ENCODE peak calls at places on chromosomes 11 and 22, in ten cellular contexts. D is NCI-H2171 treated with DMSO at 0.1 percent for 48 hours; C is IMR-90; Q is activated naive CD8-positive, alpha-beta T cell treated with anti-CD3 and anti-CD28 coated beads for 36 hours; W is GM23248; O is GM06990; U is activated CD8-positive, alpha-beta memory T cell treated with anti-CD3 and anti-CD28 coated beads, Interleukin-2, amount 50 U/mL, for 48 hours; B is stimulated activated naive CD8-positive, alpha-beta T cell treated with anti-CD3 and anti-CD28 coated beads, Interleukin-15, Interleukin-2, amounts not matched to agents 100 U/mL and 50 U/mL, for 24 hours; R is heart left ventricle; J is cardiac fibroblast. G is an unnamed sample.

GRCh38 chr11:1458340-1459218 is 28.0 kb downstream of the MOB2 start:
- DNase-seq in D (peak), C (peak), Q (no peak), W (peak), O (no peak), U (no peak), B (no peak), R (peak), J (peak), G (no peak)

GRCh38 chr11:762421-763072 is 14.7 kb downstream of the GATD1 start:
- DNase-seq in D (peak), C (peak), Q (no peak), W (peak), O (no peak), U (peak), B (no peak), R (no peak), J (peak), G (peak)

GRCh38 chr11:75376175-75376574 is 23.1 kb upstream of the RPS3 start:
- DNase-seq in D (no peak), C (no peak), Q (no peak), W (peak), O (no peak), U (no peak), B (no peak), R (no peak), J (no peak), G (no peak)

GRCh38 chr11:17770048-17770652 is 35.6 kb downstream of the KCNC1 start:
- DNase-seq in D (no peak), C (no peak), Q (peak), W (no peak), O (no peak), U (no peak), B (no peak), R (no peak), J (no peak), G (no peak)

GRCh38 chr11:66043008-66043906 is 5.7 kb downstream of the GAL3ST3 start:
- DNase-seq in D (no peak), C (no peak), Q (no peak), W (no peak), O (no peak), U (no peak), B (no peak), R (no peak), J (no peak), G (no peak)

GRCh38 chr22:22019659-22020424 is 37.3 kb upstream of the TOP3B start:
- DNase-seq in D (no peak), C (no peak), Q (no peak), W (no peak), O (no peak), U (no peak), B (no peak), R (no peak), J (no peak), G (no peak)

GRCh38 chr22:44665115-44665514 is 36.9 kb upstream of the PRR5 start:
- DNase-seq in D (no peak), C (no peak), Q (no peak), W (no peak), O (no peak), U (no peak), B (no peak), R (peak), J (no peak), G (no peak)

GRCh38 chr11:57214087-57214395 is 23.0 kb downstream of the APLNR start:
- DNase-seq in D (no peak), C (peak), Q (no peak), W (peak), O (no peak), U (no peak), B (no peak), R (no peak), J (peak), G (peak)

GRCh38 chr11:36041988-36042606 is 98.2 kb downstream of the LDLRAD3 start:
- DNase-seq in D (peak), C (no peak), Q (no peak), W (peak), O (no peak), U (no peak), B (no peak), R (no peak), J (peak), G (peak)

GRCh38 chr11:113587318-113587739 is 112.1 kb upstream of the DRD2 start:
- DNase-seq in D (no peak), C (peak), Q (no peak), W (peak), O (no peak), U (peak), B (peak), R (no peak), J (peak), G (no peak)

GRCh38 chr11:115527534-115528125 is 23.4 kb upstream of the CADM1 start:
- DNase-seq in D (no peak), C (no peak), Q (no peak), W (no peak), O (no peak), U (no peak), B (no peak), R (no peak), J (no peak), G (no peak)

GRCh38 chr11:111815489-111815888 is 49.3 kb upstream of the PPP2R1B start:
- DNase-seq in D (no peak), C (peak), Q (no peak), W (no peak), O (no peak), U (no peak), B (no peak), R (no peak), J (no peak), G (no peak)

GRCh38 chr11:34811858-34812257 is 104.3 kb downstream of the APIP start:
- DNase-seq in D (no peak), C (no peak), Q (no peak), W (no peak), O (no peak), U (no peak), B (no peak), R (no peak), J (no peak), G (no peak)

GRCh38 chr11:69918231-69918937 is 99.2 kb upstream of the FGF3 start:
- DNase-seq in D (no peak), C (no peak), Q (no peak), W (no peak), O (no peak), U (peak), B (no peak), R (no peak), J (no peak), G (no peak)

GRCh38 chr11:46694607-46695006 is 5.8 kb downstream of the ARHGAP1 start:
- DNase-seq in D (no peak), C (no peak), Q (no peak), W (no peak), O (no peak), U (no peak), B (no peak), R (no peak), J (no peak), G (no peak)

GRCh38 chr11:117445097-117445658 is 117.5 kb downstream of the CEP164 start:
- DNase-seq in D (peak), C (no peak), Q (no peak), W (no peak), O (no peak), U (no peak), B (no peak), R (no peak), J (peak), G (no peak)

G was measured in fibroblast of the aortic adventitia.